ENCODE peak calls at places on chromosome 1, in four cellular contexts. U is H1, P is K562, E is HepG2. D is an unnamed sample.

GRCh38 chr1:12692967-12693782 is 22.7 kb upstream of the AADACL3 start:
- DNase-seq in U (no peak), P (no peak), E (no peak), D (no peak)

GRCh38 chr1:7783178-7783711 is 846 bp upstream of the PER3 start:
- DNase-seq in E (peak), U (no peak), P (peak), D (no peak)

GRCh38 chr1:216223521-216223920 is 199.7 kb downstream of the USH2A start:
- DNase-seq in E (no peak), P (no peak), U (no peak), D (no peak)

GRCh38 chr1:239914827-239915231 is 176.9 kb upstream of the FMN2 start:
- DNase-seq in U (no peak), P (no peak), E (no peak), D (no peak)

GRCh38 chr1:173507205-173507846 is 30.2 kb downstream of the PRDX6 start:
- DNase-seq in P (no peak), E (no peak), U (no peak), D (no peak)

GRCh38 chr1:31155216-31155806 is 84.4 kb downstream of the NKAIN1 start:
- DNase-seq in E (peak), P (peak), U (peak), D (no peak)

GRCh38 chr1:43435146-43436145 is 18.3 kb downstream of the HYI start:
- DNase-seq in P (no peak), E (no peak), U (no peak), D (no peak)

GRCh38 chr1:38608202-38608864 is 251.2 kb downstream of the RRAGC start:
- DNase-seq in U (peak), P (peak), E (peak), D (no peak)

GRCh38 chr1:244075247-244075722 is 24.2 kb downstream of the ZBTB18 start:
- DNase-seq in E (no peak), P (no peak), U (no peak), D (no peak)

GRCh38 chr1:38102576-38102975 is 56.0 kb upstream of the POU3F1 start:
- DNase-seq in U (no peak), E (no peak), P (no peak), D (no peak)

GRCh38 chr1:201602413-201603265 is 63.7 kb downstream of the NAV1 start:
- DNase-seq in U (no peak), E (no peak), P (no peak), D (no peak)

GRCh38 chr1:225480825-225481434 is 53.1 kb upstream of the LBR start:
- DNase-seq in P (peak), U (no peak), E (peak), D (no peak)

GRCh38 chr1:29324771-29325351 is 88.5 kb downstream of the PTPRU start:
- DNase-seq in P (peak), U (peak), E (no peak), D (no peak)

GRCh38 chr1:54278941-54279422 is 79.0 kb downstream of the MRPL37 start:
- DNase-seq in U (no peak), P (no peak), E (no peak), D (no peak)

GRCh38 chr1:83822206-83822605 is 176.7 kb downstream of the TTLL7 start:
- DNase-seq in E (no peak), P (no peak), U (no peak), D (no peak)

GRCh38 chr1:101089608-101090007 is 64.0 kb upstream of the DPH5 start:
- DNase-seq in E (no peak), U (no peak), P (no peak), D (no peak)

GRCh38 chr1:209191242-209191626 is 392.3 kb upstream of the CAMK1G start:
- DNase-seq in E (no peak), U (no peak), P (no peak), D (no peak)

GRCh38 chr1:3494321-3495308 is 40.1 kb downstream of the ARHGEF16 start:
- DNase-seq in P (no peak), U (no peak), E (no peak), D (no peak)

GRCh38 chr1:38221006-38221649 is 174.5 kb upstream of the POU3F1 start:
- DNase-seq in U (no peak), P (no peak), E (no peak), D (no peak)

DNA sequence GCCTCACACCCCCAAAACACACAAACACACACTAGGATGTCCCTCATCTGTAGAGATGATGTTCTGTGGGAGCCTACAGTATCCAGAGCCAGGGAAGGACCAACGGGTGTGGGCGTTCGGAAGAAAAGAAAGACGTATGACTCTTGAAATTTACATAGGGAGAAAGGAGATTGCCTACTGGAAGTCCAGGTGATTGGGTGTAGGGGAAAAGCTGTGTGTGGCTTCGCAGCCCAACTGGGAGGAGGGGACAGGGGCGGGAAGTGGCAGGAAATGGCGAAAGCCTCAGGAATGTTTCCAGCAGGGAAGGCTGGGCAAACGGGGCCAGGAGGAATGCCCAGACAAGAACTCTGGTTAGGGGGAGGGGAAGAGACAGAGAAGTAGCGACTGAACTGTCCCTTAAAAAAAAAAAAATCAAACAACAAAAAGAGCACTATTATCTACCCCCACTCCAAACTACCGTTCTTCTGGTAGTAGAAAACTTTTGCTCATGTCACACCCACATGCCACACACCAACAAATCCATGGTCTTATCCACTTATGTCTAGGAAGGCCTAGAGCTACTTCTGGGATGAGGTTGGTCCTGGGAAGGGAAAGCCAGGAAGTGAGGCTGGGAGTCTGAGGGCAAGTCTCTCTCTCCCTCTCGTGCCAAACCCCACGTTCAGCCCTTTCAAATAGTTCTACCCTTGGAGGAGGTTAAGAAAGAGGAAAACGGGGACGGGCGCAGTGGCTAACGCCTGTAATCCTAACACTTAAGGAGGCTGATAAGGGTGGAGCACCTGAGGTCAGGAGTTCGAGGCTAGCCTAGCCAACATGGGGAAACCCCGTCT is 1.8 kb upstream of the CKS1B start:
- DNase-seq in E (peak), P (no peak), U (peak), D (no peak)
- TF ChIP-seq KDM1A in E (peak), P (no peak), U (no peak), D (no peak)

GRCh38 chr1:217721692-217722091 is 90.5 kb downstream of the SPATA17 start:
- DNase-seq in E (no peak), U (no peak), P (no peak), D (no peak)
- TF ChIP-seq ATF2 in E (no peak), U (no peak), P (no peak), D (no peak)

DNA sequence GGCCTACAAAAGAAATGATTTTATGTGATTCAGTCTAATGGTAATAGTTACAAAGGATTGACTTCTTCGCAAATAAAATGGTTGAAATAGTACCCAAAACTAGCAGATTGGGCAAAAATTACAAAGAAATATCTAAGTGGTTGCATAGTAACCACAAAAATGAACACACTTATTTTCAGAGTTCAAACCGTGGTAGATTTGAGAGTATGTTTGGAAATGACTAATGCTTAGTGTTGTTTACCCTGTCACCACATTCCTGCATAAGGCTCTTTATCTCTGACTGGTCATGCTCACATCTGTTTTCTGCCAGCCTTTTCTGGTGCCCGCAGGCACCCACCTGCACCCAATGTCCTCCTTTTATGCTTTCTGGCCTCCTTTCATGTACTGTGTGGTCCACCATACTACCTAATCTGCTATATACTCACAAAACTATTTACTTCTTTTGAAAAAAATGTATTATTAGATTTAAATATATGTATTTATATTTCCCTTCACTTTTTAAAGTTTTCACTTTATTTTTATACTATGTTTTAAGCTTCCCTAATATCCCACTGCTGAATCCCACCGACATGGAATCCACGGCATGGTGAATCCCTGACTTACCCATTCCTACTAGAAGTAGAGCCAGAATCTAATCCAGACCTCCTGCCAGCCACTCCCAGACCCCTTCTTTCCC is 30.3 kb downstream of the PTPRC start:
- DNase-seq in P (peak), E (peak), U (no peak), D (peak)
- TF ChIP-seq KDM1A in P (no peak), E (no peak), U (no peak), D (no peak)

GRCh38 chr1:2158272-2158671 is 36.3 kb downstream of the FAAP20 start:
- DNase-seq in P (no peak), U (no peak), E (no peak), D (no peak)
- TF ChIP-seq ATF2 in P (no peak), U (no peak), E (no peak), D (no peak)

D was measured in GM12878.